ENCODE peak calls at places on chromosomes 2 and 18, in five cellular contexts. H, O, S, Y and M are unnamed samples.

GRCh38 chr18:13287372-13287771 is 68.8 kb downstream of the LDLRAD4 start:
- DNase-seq in S (no peak), Y (no peak), O (no peak), H (no peak), M (no peak)

GRCh38 chr2:211468881-211469280 is 912.5 kb downstream of the CPS1 start:
- DNase-seq in H (no peak), S (no peak), O (no peak), Y (no peak), M (no peak)

GRCh38 chr2:71674158-71674807 is 220.9 kb downstream of the DYSF start:
- DNase-seq in O (no peak), Y (no peak), S (no peak), H (no peak), M (no peak)

GRCh38 chr2:46915281-46915810 is at the start of gene MCFD2:
- DNase-seq in Y (no peak), O (no peak), S (no peak), H (peak), M (no peak)

GRCh38 chr18:79203017-79203605 is 133.9 kb downstream of the ATP9B start:
- DNase-seq in O (no peak), H (no peak), Y (no peak), S (no peak), M (no peak)

GRCh38 chr18:61998957-61999356 is 106.2 kb upstream of the RNF152 start:
- DNase-seq in O (no peak), S (peak), Y (no peak), H (peak), M (no peak)

GRCh38 chr18:40035951-40036350 is 1919.1 kb upstream of the PIK3C3 start:
- DNase-seq in Y (no peak), S (no peak), O (no peak), H (no peak), M (no peak)

GRCh38 chr2:30488012-30488659 is 41.1 kb downstream of the LCLAT1 start:
- DNase-seq in H (no peak), S (no peak), O (no peak), Y (no peak), M (no peak)

GRCh38 chr2:30272761-30273573 is 41.6 kb downstream of the LBH start:
- DNase-seq in O (no peak), S (no peak), H (peak), Y (no peak), M (no peak)

GRCh38 chr18:64275593-64276309 is 126.9 kb upstream of the LINC00305 start:
- DNase-seq in S (no peak), H (no peak), Y (no peak), O (no peak), M (no peak)

GRCh38 chr18:987325-988186 is 82.9 kb downstream of the ADCYAP1 start:
- DNase-seq in H (peak), Y (no peak), O (no peak), S (no peak), M (no peak)

GRCh38 chr2:52467189-52467588 is 1300.4 kb upstream of the CHAC2 start:
- DNase-seq in O (no peak), Y (no peak), H (no peak), S (no peak), M (no peak)

GRCh38 chr2:231392431-231393148 is 2.9 kb upstream of the B3GNT7 start:
- DNase-seq in Y (no peak), S (no peak), H (no peak), O (no peak), M (no peak)

GRCh38 chr2:231396058-231396821 is 730 bp downstream of the B3GNT7 start:
- DNase-seq in O (no peak), Y (peak), H (no peak), S (no peak), M (no peak)

GRCh38 chr2:231393149-231394131 is 2.1 kb upstream of the B3GNT7 start:
- DNase-seq in O (peak), Y (peak), H (no peak), S (no peak), M (peak)

GRCh38 chr2:231395188-231396057 is at the start of gene B3GNT7:
- DNase-seq in H (no peak), S (no peak), Y (peak), O (no peak), M (no peak)

DNA sequence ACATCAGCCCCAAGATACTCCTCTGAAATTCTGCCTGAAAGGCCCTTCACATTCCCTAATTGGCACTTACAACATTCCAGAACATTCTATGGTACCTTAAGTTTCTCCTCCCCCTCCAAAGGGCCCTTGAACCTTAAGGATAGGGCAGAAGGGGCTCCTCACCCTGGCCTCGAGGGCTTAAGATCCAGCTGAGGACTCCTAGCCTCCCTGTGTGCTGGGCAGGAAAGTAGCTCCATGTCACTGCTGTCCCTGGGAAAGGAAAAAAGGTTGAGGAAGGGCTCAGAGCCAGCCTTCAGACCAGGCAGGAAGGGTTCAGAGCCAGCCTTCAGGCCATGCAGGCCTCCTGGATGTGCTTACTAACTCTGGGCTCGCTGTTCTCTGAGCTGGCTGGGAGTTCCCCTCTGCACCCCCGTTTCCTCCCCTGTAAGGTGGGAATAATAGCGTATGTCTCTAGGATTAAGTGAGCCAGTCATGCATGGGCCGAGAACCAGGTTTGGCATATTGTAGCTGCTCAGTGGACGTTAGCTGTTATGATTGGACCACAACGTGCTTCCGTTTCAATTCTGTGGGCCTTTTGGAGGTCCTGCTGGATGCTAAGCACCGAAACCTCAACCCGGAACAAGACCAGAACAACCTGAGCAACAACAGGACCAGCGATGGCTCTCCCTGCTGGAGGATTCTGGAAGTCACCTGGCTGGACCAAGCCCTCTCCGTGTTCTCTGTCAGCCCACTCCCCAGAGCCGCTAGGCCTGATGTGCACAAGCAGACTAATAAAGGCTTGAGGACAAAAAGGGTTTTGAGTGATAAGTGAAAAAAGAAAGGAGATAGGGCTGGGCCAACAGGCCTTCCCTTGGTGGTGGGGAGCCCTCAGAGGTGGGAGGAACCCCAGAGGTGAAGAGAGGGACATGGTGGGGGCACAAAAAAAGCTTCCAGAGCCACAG is 1.0 kb upstream of the B3GNT7 start:
- DNase-seq in Y (peak), O (no peak), H (no peak), S (no peak), M (no peak)
- H3K4me3 ChIP-seq in Y (peak), O (no peak), H (no peak), S (no peak), M (no peak)

DNA sequence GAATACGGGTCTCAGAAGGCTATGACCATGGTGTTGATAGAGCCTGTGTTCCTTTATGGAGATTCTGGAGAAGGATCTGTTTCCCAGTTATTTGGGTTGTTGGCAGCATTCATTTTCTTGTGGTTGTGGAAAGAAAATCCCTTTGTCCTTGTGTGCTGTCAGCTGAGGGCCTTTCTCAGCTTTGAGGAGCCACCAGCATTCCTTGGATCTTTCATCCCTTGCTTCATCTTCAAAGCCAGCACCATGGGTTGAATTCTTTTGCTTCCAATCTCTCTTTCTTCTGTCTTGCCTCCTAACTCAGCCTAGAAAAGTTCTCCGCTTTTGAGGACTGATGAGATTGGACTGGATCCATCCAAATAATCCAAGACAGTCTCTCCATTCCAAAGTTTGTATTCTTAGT is 103.2 kb upstream of the MMADHC start:
- DNase-seq in O (no peak), Y (no peak), H (no peak), S (no peak), M (no peak)
- H3K4me3 ChIP-seq in O (no peak), Y (no peak), H (no peak), S (no peak), M (no peak)

GRCh38 chr2:216633616-216634316 is 546 bp downstream of the IGFBP2 start:
- DNase-seq in H (no peak), Y (no peak), S (no peak), O (peak), M (no peak)

GRCh38 chr2:216632952-216633615 is at the start of gene IGFBP2:
- DNase-seq in Y (no peak), S (no peak), H (peak), O (peak), M (peak)

GRCh38 chr2:216635171-216635570 is 2.0 kb downstream of the IGFBP2 start:
- DNase-seq in O (peak), H (no peak), S (no peak), Y (no peak), M (no peak)

GRCh38 chr2:216634317-216635148 is 1.3 kb downstream of the IGFBP2 start:
- DNase-seq in O (peak), Y (no peak), S (no peak), H (peak), M (no peak)

DNA sequence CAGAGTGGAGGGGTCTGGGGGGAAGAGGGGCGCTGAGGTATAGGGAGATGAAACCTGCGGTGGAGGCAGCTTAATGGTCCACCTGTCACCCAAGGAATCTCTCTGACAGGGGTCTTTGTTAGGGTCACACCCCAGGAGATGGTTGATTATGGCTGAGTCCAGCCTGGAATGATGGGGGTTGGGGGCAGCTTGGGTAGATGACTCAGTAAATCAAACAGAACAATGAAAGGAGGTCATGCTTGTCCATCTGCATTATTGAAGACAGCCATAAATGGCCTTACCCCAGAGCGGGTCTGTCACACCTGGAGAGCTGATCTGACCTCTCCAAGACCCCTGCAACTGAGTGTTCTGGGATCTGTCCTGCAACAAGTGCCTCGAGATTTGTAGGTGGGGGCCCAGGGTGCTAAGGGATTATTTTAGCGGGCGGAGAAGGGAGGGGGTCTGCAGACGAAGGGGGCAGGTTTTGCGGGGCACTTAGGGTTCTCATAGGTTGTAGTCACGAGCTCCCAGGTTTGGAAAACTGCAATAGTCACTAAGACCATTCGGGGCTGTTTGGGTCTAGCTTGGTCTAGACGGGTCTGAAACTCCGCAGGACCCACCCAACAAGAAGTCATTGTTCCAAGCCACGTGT is 784 bp upstream of the IGFBP2 start:
- DNase-seq in S (no peak), H (no peak), Y (no peak), O (no peak), M (no peak)
- H3K4me3 ChIP-seq in S (peak), H (peak), Y (no peak), O (no peak), M (peak)

GRCh38 chr2:104862061-104862941 is 8.4 kb downstream of the POU3F3 start:
- DNase-seq in Y (no peak), O (no peak), H (no peak), S (no peak), M (no peak)
- H3K4me3 ChIP-seq in Y (no peak), O (no peak), H (peak), S (peak), M (no peak)

GRCh38 chr2:160092445-160092844 is 30.0 kb upstream of the PLA2R1 start:
- DNase-seq in H (no peak), S (no peak), Y (no peak), O (no peak), M (no peak)
- H3K4me3 ChIP-seq in H (no peak), S (no peak), Y (no peak), O (no peak), M (no peak)

GRCh38 chr18:57833441-57834101 is 30.5 kb upstream of the ATP8B1 start:
- DNase-seq in H (peak), S (no peak), O (peak), Y (no peak), M (peak)
- H3K4me3 ChIP-seq in H (no peak), S (no peak), O (no peak), Y (no peak), M (no peak)

DNA sequence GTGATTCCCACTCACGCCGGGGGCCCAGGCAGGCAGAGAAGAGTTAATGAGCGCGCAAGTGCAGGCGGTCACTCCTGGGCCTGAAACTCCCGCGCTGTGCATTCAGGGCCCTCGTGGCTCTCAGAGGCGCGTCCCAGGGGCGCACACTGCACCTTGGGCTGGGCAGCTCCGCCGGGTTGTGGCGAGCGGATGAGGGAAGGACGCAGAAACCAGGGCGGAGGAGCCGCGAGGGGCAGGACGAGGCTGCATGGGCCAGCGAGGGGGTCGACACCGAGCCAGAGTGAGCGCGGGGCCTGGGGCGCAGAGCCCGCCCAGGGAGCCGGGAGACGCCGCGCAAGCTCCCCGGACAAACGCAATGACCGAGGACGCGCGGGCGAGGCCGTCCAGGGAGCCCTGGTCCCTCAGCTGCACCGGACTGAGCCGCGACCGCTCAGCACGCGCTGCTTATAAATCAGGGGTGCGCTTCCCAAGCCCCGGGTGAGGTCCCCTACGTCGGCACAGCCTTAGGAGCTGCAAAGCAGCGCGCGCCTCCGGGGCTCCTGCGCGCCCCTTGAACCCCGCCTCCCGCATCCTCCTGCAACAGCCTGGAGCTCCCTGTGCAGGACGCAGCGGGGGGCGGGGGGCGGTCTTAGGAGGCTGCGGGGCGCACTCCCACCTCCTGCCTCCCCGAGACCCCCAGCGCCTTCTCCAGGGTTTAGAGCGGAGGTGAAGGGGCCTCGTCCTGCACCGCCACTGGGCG is 180.2 kb upstream of the ALKAL2 start:
- DNase-seq in S (no peak), H (no peak), Y (no peak), O (no peak), M (no peak)
- H3K4me3 ChIP-seq in S (no peak), H (peak), Y (no peak), O (no peak), M (no peak)

DNA sequence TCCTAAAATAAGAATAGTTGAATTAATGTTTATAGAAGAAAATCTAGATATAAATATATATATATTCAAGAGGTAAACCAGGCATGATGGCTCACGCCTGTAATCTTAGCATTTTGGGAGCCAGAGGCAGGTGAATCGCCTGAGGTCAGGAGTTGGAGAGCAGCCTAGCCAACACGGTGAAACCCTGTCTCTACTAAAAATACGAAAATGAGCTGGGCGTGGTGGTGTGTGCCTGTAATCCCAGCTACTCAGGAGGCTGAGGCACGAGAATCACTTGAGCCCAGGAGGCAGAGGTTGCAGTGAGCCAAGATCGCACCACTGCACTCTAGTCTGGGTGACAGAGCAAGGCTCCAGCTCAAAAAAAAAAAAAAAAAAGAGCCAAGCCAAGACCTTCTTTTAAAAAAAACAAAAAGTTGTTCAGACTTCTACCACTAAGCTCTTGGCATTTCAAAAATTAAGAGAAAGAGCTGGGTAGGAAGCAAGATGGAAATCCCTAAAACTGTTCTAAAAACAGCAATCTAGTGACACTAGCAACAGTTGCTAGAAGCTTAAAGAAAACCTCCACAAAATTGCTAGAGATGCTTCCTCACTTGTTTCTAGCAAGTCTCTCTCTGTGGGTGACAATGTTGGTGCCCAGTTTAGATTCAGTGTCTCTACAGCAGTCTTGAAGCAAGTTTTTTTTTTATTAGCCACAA is 70.4 kb downstream of the ANKRD44 start:
- DNase-seq in H (no peak), S (no peak), O (peak), Y (peak), M (no peak)
- H3K4me3 ChIP-seq in H (no peak), S (no peak), O (no peak), Y (peak), M (no peak)

GRCh38 chr18:46755315-46756171 is 1.3 kb downstream of the ST8SIA5 start:
- DNase-seq in S (no peak), Y (no peak), O (no peak), H (no peak), M (no peak)
- H3K4me3 ChIP-seq in S (peak), Y (no peak), O (no peak), H (no peak), M (no peak)

GRCh38 chr2:38850045-38850444 is 25.7 kb downstream of the DHX57 start:
- DNase-seq in O (no peak), Y (no peak), S (no peak), H (no peak), M (no peak)
- H3K4me3 ChIP-seq in O (no peak), Y (no peak), S (no peak), H (no peak), M (no peak)